ENCODE peak calls at places on chromosomes 6 and 20, in seven cellular contexts. H, B, X, Q, G, M and T are unnamed samples.

GRCh38 chr20:44310664-44311639 is at the start of gene FITM2:
- DNase-seq in H (peak), G (peak), Q (peak), B (peak), M (peak), X (peak), T (peak)

GRCh38 chr6:63527658-63528514 is 44.4 kb upstream of the LOC128125822 start:
- DNase-seq in H (peak), X (peak), Q (peak), B (peak), M (peak), G (no peak), T (no peak)

GRCh38 chr20:8616792-8617191 is 452.1 kb upstream of the PLCB4 start:
- DNase-seq in M (no peak), G (no peak), X (no peak), H (no peak), Q (peak), B (no peak), T (no peak)

GRCh38 chr6:56079761-56080540 is 167.4 kb downstream of the COL21A1 start:
- DNase-seq in Q (peak), M (no peak), B (no peak), H (no peak), G (no peak), X (no peak), T (no peak)

GRCh38 chr20:5353624-5354496 is 37.1 kb upstream of the PROKR2 start:
- DNase-seq in H (peak), G (no peak), B (no peak), M (no peak), X (no peak), Q (no peak), T (no peak)

GRCh38 chr20:3027987-3028386 is 15.4 kb upstream of the GNRH2 start:
- DNase-seq in M (no peak), Q (no peak), G (no peak), B (no peak), X (no peak), H (no peak), T (no peak)

GRCh38 chr6:89452269-89452668 is 19.3 kb downstream of the ANKRD6 start:
- DNase-seq in M (no peak), H (no peak), B (no peak), Q (no peak), X (no peak), G (no peak), T (no peak)

GRCh38 chr6:129860901-129861665 is at the start of gene TMEM244:
- DNase-seq in H (no peak), Q (peak), B (no peak), G (no peak), M (no peak), X (no peak), T (no peak)

GRCh38 chr6:142886431-142887170 is 58.4 kb downstream of the HIVEP2 start:
- DNase-seq in H (peak), M (no peak), B (no peak), G (no peak), X (no peak), Q (peak), T (no peak)

GRCh38 chr6:132764370-132764769 is 6.7 kb upstream of the VNN2 start:
- DNase-seq in B (peak), X (no peak), M (peak), H (peak), G (no peak), Q (peak), T (no peak)

GRCh38 chr20:42219005-42219404 is 600.8 kb upstream of the CHD6 start:
- DNase-seq in Q (no peak), G (no peak), B (no peak), M (no peak), H (no peak), X (no peak), T (no peak)

GRCh38 chr6:109224994-109225393 is 129.7 kb downstream of the CEP57L1 start:
- DNase-seq in B (no peak), X (no peak), Q (no peak), H (no peak), M (no peak), G (no peak), T (no peak)

GRCh38 chr6:90466191-90466940 is 120.5 kb downstream of the MAP3K7 start:
- DNase-seq in X (no peak), M (no peak), G (no peak), H (no peak), Q (no peak), B (no peak), T (no peak)

GRCh38 chr6:20916081-20916480 is 381.8 kb downstream of the CDKAL1 start:
- DNase-seq in M (no peak), H (no peak), G (no peak), X (no peak), B (no peak), Q (peak), T (no peak)

GRCh38 chr6:167396068-167396658 is 71.3 kb downstream of the TTLL2 start:
- DNase-seq in X (no peak), Q (no peak), B (no peak), H (no peak), M (no peak), G (no peak), T (no peak)

GRCh38 chr6:82062219-82062618 is 185.3 kb downstream of the IBTK start:
- DNase-seq in H (no peak), B (no peak), G (no peak), M (no peak), X (no peak), Q (no peak), T (no peak)

GRCh38 chr6:161233986-161234620 is 39.8 kb downstream of the AGPAT4 start:
- DNase-seq in Q (peak), X (peak), H (peak), M (peak), B (peak), G (peak), T (no peak)

GRCh38 chr6:139262519-139263300 is 29.1 kb downstream of the TXLNB start:
- DNase-seq in B (no peak), Q (no peak), M (no peak), G (no peak), H (no peak), X (no peak), T (no peak)

GRCh38 chr6:110813813-110814487 is 1.3 kb downstream of the CDK19 start:
- DNase-seq in B (no peak), M (no peak), H (no peak), X (peak), G (no peak), Q (peak), T (no peak)

GRCh38 chr6:7628479-7628878 is 38.5 kb downstream of the SNRNP48 start:
- DNase-seq in X (no peak), B (no peak), Q (no peak), G (no peak), H (no peak), M (no peak), T (no peak)

GRCh38 chr20:47785321-47785899 is at the start of gene SULF2:
- DNase-seq in B (peak), Q (no peak), M (no peak), G (peak), X (peak), H (no peak), T (no peak)

GRCh38 chr6:22929228-22929627 is 359.9 kb downstream of the HDGFL1 start:
- DNase-seq in B (peak), H (no peak), G (no peak), X (no peak), Q (no peak), M (no peak), T (no peak)

GRCh38 chr6:56889492-56889891 is 65.4 kb upstream of the BEND6 start:
- DNase-seq in B (no peak), M (no peak), X (no peak), G (no peak), H (no peak), Q (no peak), T (no peak)

GRCh38 chr6:77930945-77931344 is 278.1 kb downstream of the MEI4 start:
- DNase-seq in M (no peak), B (no peak), Q (no peak), H (no peak), G (no peak), X (no peak), T (no peak)

GRCh38 chr6:20246107-20246506 is 33.8 kb upstream of the MBOAT1 start:
- DNase-seq in G (no peak), M (no peak), B (no peak), H (no peak), X (no peak), Q (no peak), T (no peak)

GRCh38 chr20:32945710-32946221 is 58.5 kb downstream of the SUN5 start:
- DNase-seq in Q (peak), H (no peak), B (no peak), G (no peak), X (no peak), M (peak), T (no peak)

GRCh38 chr6:166839569-166839968 is 116.8 kb downstream of the RNASET2 start:
- DNase-seq in M (no peak), H (no peak), Q (no peak), X (no peak), G (no peak), B (no peak), T (no peak)

GRCh38 chr6:85354761-85355618 is 94.9 kb upstream of the NT5E start:
- DNase-seq in H (peak), M (peak), Q (peak), B (peak), X (peak), G (peak), T (no peak)

GRCh38 chr6:31730631-31731086 is 1.6 kb upstream of the DDAH2 start:
- DNase-seq in Q (no peak), H (no peak), X (no peak), B (no peak), G (peak), M (no peak), T (no peak)
- H3K4me3 ChIP-seq in Q (peak), H (peak), X (peak), B (no peak), G (no peak), M (no peak), T (no peak)

DNA sequence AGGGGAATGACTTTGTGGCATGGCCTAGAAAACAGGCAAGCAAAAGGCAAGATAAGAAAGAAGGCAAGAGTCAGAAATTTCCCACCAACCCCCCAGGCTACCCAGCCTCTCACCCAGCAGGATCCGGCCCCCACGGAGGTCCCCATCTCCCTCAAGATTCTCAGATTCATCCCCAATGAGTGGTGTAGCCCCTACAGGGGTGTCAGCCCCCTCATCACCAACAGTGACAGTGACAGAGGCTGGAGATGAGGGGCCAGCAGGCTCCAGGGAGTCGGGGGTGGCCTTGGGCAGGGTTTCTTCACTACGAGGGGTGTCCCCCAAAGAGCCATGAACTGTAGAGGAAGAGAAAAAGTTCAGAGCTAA is 1.0 kb downstream of the EHMT2 start:
- DNase-seq in B (no peak), G (no peak), X (no peak), Q (no peak), H (no peak), M (no peak), T (no peak)
- H3K27ac ChIP-seq in B (peak), G (peak), X (peak), Q (no peak), H (peak), M (peak), T (no peak)

GRCh38 chr6:11188161-11188915 is 44.1 kb downstream of the NEDD9 start:
- DNase-seq in X (peak), Q (no peak), B (no peak), M (no peak), H (peak), G (no peak), T (no peak)

GRCh38 chr6:11190625-11191245 is 41.7 kb downstream of the NEDD9 start:
- DNase-seq in H (no peak), Q (no peak), G (no peak), M (no peak), X (no peak), B (no peak), T (no peak)

GRCh38 chr6:11189865-11190624 is 42.4 kb downstream of the NEDD9 start:
- DNase-seq in B (no peak), H (no peak), Q (no peak), G (no peak), M (no peak), X (no peak), T (no peak)

GRCh38 chr6:11185204-11185842 is 47.1 kb downstream of the NEDD9 start:
- DNase-seq in X (no peak), B (no peak), Q (no peak), M (no peak), H (no peak), G (no peak), T (no peak)

DNA sequence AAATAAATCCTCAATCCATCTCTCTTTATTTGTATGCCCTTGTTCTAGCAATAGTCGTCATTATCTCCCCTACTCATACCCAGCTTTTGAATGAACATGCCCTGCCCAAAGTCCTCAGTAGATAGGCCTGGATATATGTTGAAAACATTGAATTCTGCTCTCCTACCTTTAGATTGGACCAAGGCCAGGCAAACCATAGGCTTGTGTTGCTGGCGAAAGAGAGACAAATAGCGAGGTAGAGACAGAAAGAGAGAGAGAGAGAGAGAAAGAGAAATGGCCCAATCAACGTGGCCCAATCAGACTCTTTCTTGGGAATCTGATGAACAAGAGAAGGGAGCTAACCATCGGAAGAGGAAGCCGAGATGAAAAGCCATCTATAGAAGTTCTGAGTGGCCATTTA is 45.2 kb downstream of the NEDD9 start:
- DNase-seq in X (no peak), B (no peak), G (no peak), H (no peak), Q (no peak), M (no peak), T (no peak)
- H3K4me3 ChIP-seq in X (no peak), B (no peak), G (no peak), H (peak), Q (no peak), M (no peak), T (no peak)

GRCh38 chr20:61439251-61439650 is 187.2 kb downstream of the CDH4 start:
- DNase-seq in M (no peak), H (no peak), B (no peak), Q (no peak), G (no peak), X (no peak), T (no peak)
- H3K27ac ChIP-seq in M (no peak), H (no peak), B (no peak), Q (no peak), G (no peak), X (no peak), T (no peak)

GRCh38 chr20:24007758-24008157 is 19.2 kb upstream of the GGTLC1 start:
- DNase-seq in M (no peak), Q (no peak), X (no peak), H (no peak), G (no peak), B (no peak), T (no peak)
- H3K4me3 ChIP-seq in M (no peak), Q (no peak), X (no peak), H (no peak), G (no peak), B (no peak), T (no peak)

GRCh38 chr6:112694986-112695385 is 347.9 kb downstream of the RFPL4B start:
- DNase-seq in X (no peak), Q (peak), H (no peak), B (no peak), G (no peak), M (no peak), T (no peak)

GRCh38 chr6:112690497-112691202 is 343.5 kb downstream of the RFPL4B start:
- DNase-seq in M (no peak), B (no peak), Q (peak), X (no peak), H (peak), G (no peak), T (no peak)

GRCh38 chr6:112691289-112691688 is 344.2 kb downstream of the RFPL4B start:
- DNase-seq in M (peak), B (no peak), H (peak), X (no peak), G (no peak), Q (peak), T (no peak)
- H3K27ac ChIP-seq in M (no peak), B (no peak), H (peak), X (no peak), G (no peak), Q (no peak), T (no peak)

GRCh38 chr6:163260111-163260895 is 154.2 kb upstream of the QKI start:
- DNase-seq in Q (peak), B (peak), M (no peak), H (no peak), G (peak), X (no peak), T (peak)
- H3K4me3 ChIP-seq in Q (no peak), B (no peak), M (no peak), H (no peak), G (peak), X (no peak), T (no peak)

GRCh38 chr6:157095084-157095483 is 228.2 kb downstream of the TMEM242 start:
- DNase-seq in B (no peak), H (no peak), X (no peak), G (no peak), Q (no peak), M (no peak), T (no peak)

GRCh38 chr6:157097255-157097936 is 225.9 kb downstream of the TMEM242 start:
- DNase-seq in Q (no peak), B (no peak), M (no peak), H (no peak), G (no peak), X (no peak), T (no peak)

GRCh38 chr6:157096522-157096921 is 226.8 kb downstream of the TMEM242 start:
- DNase-seq in Q (no peak), M (no peak), G (no peak), B (peak), H (no peak), X (no peak), T (no peak)

GRCh38 chr6:157095569-157095968 is 227.8 kb downstream of the TMEM242 start:
- DNase-seq in G (no peak), M (no peak), H (no peak), Q (no peak), X (no peak), B (no peak), T (no peak)

DNA sequence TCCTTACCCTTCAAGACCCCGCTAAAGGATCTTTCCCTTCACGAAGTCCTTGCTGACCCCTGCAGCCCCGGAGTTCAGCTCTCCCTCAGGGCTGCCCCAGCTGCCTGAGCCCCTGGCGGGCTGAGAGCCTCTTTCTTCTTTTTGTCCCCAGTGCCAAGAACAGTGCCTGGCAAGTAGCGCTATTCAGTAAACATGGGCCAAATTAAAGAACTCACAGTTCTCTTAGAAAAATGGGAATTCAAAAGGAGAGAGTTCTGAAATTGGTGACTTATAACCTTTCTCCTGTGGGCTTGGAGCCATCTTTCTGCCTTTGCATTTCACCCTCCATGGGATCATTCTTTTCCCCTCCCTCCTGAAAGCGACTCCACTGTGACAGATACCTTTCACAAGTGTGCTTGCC is 227.2 kb downstream of the TMEM242 start:
- DNase-seq in Q (no peak), X (no peak), G (no peak), M (no peak), H (no peak), B (no peak), T (no peak)
- H3K27ac ChIP-seq in Q (no peak), X (no peak), G (no peak), M (no peak), H (peak), B (no peak), T (no peak)

GRCh38 chr6:30914076-30914853 is at the start of gene VARS2:
- DNase-seq in G (peak), X (peak), H (peak), Q (peak), B (peak), M (peak), T (peak)

GRCh38 chr6:30915591-30915946 is 1.5 kb downstream of the VARS2 start:
- DNase-seq in B (no peak), Q (peak), M (peak), X (peak), G (peak), H (peak), T (peak)

GRCh38 chr6:30913721-30914075 is 340 bp upstream of the VARS2 start:
- DNase-seq in G (no peak), B (no peak), Q (no peak), H (no peak), X (no peak), M (no peak), T (no peak)

GRCh38 chr6:30912746-30913520 is 1.1 kb upstream of the VARS2 start:
- DNase-seq in B (no peak), X (no peak), M (no peak), Q (no peak), H (no peak), G (no peak), T (no peak)

GRCh38 chr6:30914854-30915590 is 984 bp downstream of the VARS2 start:
- DNase-seq in Q (no peak), B (no peak), G (peak), X (peak), H (no peak), M (no peak), T (no peak)
- H3K4me3 ChIP-seq in Q (peak), B (peak), G (peak), X (peak), H (peak), M (peak), T (no peak)

DNA sequence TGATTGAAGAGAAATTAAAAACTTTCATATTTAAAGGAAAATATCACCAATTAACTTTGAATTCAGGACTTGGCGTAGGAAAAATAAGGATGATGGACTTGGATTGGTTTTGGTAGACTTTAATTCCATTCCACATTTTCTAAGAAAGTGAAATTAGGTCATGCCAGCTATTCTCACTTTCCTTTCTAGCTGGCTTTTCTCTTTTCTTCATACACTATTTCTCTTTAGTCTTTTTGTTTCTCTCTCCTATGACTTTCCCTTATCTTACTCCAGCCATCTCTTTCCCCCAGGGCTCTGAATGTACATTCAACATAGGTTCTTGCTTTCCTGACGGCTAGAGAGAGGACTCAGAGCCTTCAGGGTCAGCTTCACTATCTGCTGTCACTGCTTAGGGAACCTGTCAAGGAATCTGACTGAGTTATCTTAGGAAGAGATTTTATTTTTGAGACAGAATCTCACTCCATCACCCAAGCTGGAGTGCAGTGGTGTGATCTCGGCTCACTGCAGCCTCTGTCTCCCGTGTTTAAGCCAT is 61.4 kb upstream of the MCM9 start:
- DNase-seq in H (no peak), M (no peak), X (no peak), G (no peak), Q (no peak), B (no peak), T (no peak)
- H3K27ac ChIP-seq in H (no peak), M (no peak), X (no peak), G (no peak), Q (no peak), B (no peak), T (no peak)